ENCODE peak calls at places on chromosomes 13 and 19, in four cellular contexts. One of them, this sample, is unnamed.

GRCh38 chr19:6677924-6678689 is 8.1 kb upstream of the TNFSF14 start:
- DNase-seq in HepG2: no peak
- DNase-seq in GM12878: no peak
- DNase-seq in H1: no peak
- DNase-seq in this sample: peak; percentile 66

GRCh38 chr13:49625392-49626137 is 2.7 kb upstream of the ARL11 start:
- DNase-seq in H1: no peak
- DNase-seq in GM12878: no peak
- DNase-seq in HepG2: peak; percentile 80
- DNase-seq in this sample: no peak

GRCh38 chr13:40031031-40031430 is 375.6 kb downstream of the COG6 start:
- DNase-seq in H1: no peak
- DNase-seq in GM12878: no peak
- DNase-seq in HepG2: no peak
- DNase-seq in this sample: no peak

GRCh38 chr13:67281476-67281875 is 51.3 kb upstream of the PCDH9 start:
- DNase-seq in GM12878: no peak
- DNase-seq in HepG2: no peak
- DNase-seq in H1: no peak
- DNase-seq in this sample: no peak

GRCh38 chr13:31530883-31531282 is 208.4 kb upstream of the RXFP2 start:
- DNase-seq in GM12878: no peak
- DNase-seq in HepG2: no peak
- DNase-seq in H1: no peak
- DNase-seq in this sample: no peak

GRCh38 chr13:55661505-55661904 is 1479.2 kb upstream of the PRR20A start:
- DNase-seq in HepG2: no peak
- DNase-seq in GM12878: no peak
- DNase-seq in H1: no peak
- DNase-seq in this sample: no peak

GRCh38 chr13:113187263-113187669 is 21.2 kb downstream of the PCID2 start:
- DNase-seq in GM12878: no peak
- DNase-seq in H1: no peak
- DNase-seq in HepG2: peak; percentile 83
- DNase-seq in this sample: no peak

GRCh38 chr13:59587971-59588716 is 575.6 kb downstream of the DIAPH3 start:
- DNase-seq in GM12878: no peak
- DNase-seq in H1: no peak
- DNase-seq in HepG2: no peak
- DNase-seq in this sample: peak; percentile 27

GRCh38 chr13:112647256-112647655 is 42.6 kb upstream of the ATP11A start:
- DNase-seq in HepG2: no peak
- DNase-seq in H1: no peak
- DNase-seq in GM12878: no peak
- DNase-seq in this sample: no peak

GRCh38 chr13:77230560-77230959 is 96.3 kb downstream of the MYCBP2 start:
- DNase-seq in HepG2: no peak
- DNase-seq in GM12878: no peak
- DNase-seq in H1: no peak
- DNase-seq in this sample: no peak

GRCh38 chr13:65584126-65584525 is 1646.0 kb downstream of the PCDH9 start:
- DNase-seq in GM12878: no peak
- DNase-seq in HepG2: no peak
- DNase-seq in H1: no peak
- DNase-seq in this sample: no peak

GRCh38 chr13:98664047-98664446 is 87.1 kb upstream of the STK24 start:
- DNase-seq in HepG2: no peak
- DNase-seq in GM12878: no peak
- DNase-seq in H1: no peak
- DNase-seq in this sample: no peak

GRCh38 chr13:78712866-78713265 is 53.9 kb upstream of the OBI1 start:
- DNase-seq in H1: no peak
- DNase-seq in GM12878: no peak
- DNase-seq in HepG2: no peak
- DNase-seq in this sample: no peak

GRCh38 chr13:40777166-40777956 is 6.4 kb upstream of the MRPS31 start:
- DNase-seq in HepG2: peak; percentile 71
- DNase-seq in H1: no peak
- DNase-seq in GM12878: no peak
- DNase-seq in this sample: peak; percentile 16

GRCh38 chr13:52925221-52925620 is 76.8 kb upstream of the PCDH8 start:
- DNase-seq in GM12878: no peak
- DNase-seq in H1: no peak
- DNase-seq in HepG2: no peak
- DNase-seq in this sample: no peak

GRCh38 chr19:49331616-49332055 is 3.6 kb upstream of the CD37 start:
- DNase-seq in H1: no peak
- DNase-seq in HepG2: peak; percentile 86
- DNase-seq in GM12878: peak; percentile 81
- DNase-seq in this sample: peak; percentile 30

GRCh38 chr19:38036707-38037106 is 129.7 kb downstream of the SIPA1L3 start:
- DNase-seq in H1: no peak
- DNase-seq in GM12878: no peak
- DNase-seq in HepG2: no peak
- DNase-seq in this sample: no peak

GRCh38 chr19:17862711-17863519 is 3.2 kb downstream of the RPL18A start:
- DNase-seq in GM12878: no peak
- DNase-seq in H1: no peak
- DNase-seq in HepG2: no peak
- DNase-seq in this sample: no peak

GRCh38 chr19:45864629-45865082 is 530 bp downstream of the FOXA3 start:
- DNase-seq in H1: no peak
- DNase-seq in GM12878: no peak
- DNase-seq in HepG2: no peak
- DNase-seq in this sample: no peak

GRCh38 chr19:41616785-41617621 is 9.9 kb downstream of the CEACAM4 start:
- DNase-seq in HepG2: peak; percentile 9
- DNase-seq in GM12878: no peak
- DNase-seq in H1: no peak
- DNase-seq in this sample: peak; percentile 3

GRCh38 chr19:13729859-13730258 is 34.5 kb upstream of the MRI1 start:
- DNase-seq in H1: no peak
- DNase-seq in GM12878: no peak
- DNase-seq in HepG2: no peak
- DNase-seq in this sample: no peak

GRCh38 chr19:57071414-57071813 is 48.4 kb upstream of the USP29 start:
- DNase-seq in H1: no peak
- DNase-seq in GM12878: no peak
- DNase-seq in HepG2: no peak
- DNase-seq in this sample: no peak

GRCh38 chr13:75181906-75182305 is 300.1 kb downstream of the TBC1D4 start:
- DNase-seq in GM12878: no peak
- DNase-seq in H1: no peak
- DNase-seq in HepG2: no peak
- DNase-seq in this sample: no peak

GRCh38 chr19:31313291-31314030 is 35.8 kb downstream of the TSHZ3 start:
- DNase-seq in GM12878: no peak
- DNase-seq in H1: no peak
- DNase-seq in HepG2: no peak
- DNase-seq in this sample: no peak

GRCh38 chr13:39675904-39676303 is 20.4 kb downstream of the COG6 start:
- DNase-seq in GM12878: no peak
- DNase-seq in H1: no peak
- DNase-seq in HepG2: no peak
- DNase-seq in this sample: no peak

GRCh38 chr13:91058066-91058465 is 289.4 kb upstream of the MIR17HG start:
- DNase-seq in HepG2: no peak
- DNase-seq in GM12878: no peak
- DNase-seq in H1: no peak
- DNase-seq in this sample: peak; percentile 9

GRCh38 chr19:41945135-41945766 is 13.9 kb downstream of the RABAC1 start:
- DNase-seq in HepG2: no peak
- DNase-seq in GM12878: peak; percentile 94
- DNase-seq in H1: no peak
- DNase-seq in this sample: no peak

GRCh38 chr13:84524586-84524985 is 642.3 kb upstream of the SLITRK1 start:
- DNase-seq in GM12878: no peak
- DNase-seq in HepG2: no peak
- DNase-seq in H1: no peak
- DNase-seq in this sample: no peak

GRCh38 chr19:41484822-41485221 is 41.9 kb downstream of the ERICH4 start:
- DNase-seq in GM12878: no peak
- DNase-seq in H1: no peak
- DNase-seq in HepG2: no peak
- DNase-seq in this sample: no peak

GRCh38 chr19:50008532-50008931 is 16.6 kb downstream of the VRK3 start:
- DNase-seq in H1: no peak
- DNase-seq in GM12878: no peak
- DNase-seq in HepG2: no peak
- DNase-seq in this sample: peak; percentile 2

GRCh38 chr19:13209797-13210775 is 59.9 kb downstream of the IER2 start:
- DNase-seq in H1: no peak
- DNase-seq in GM12878: no peak
- DNase-seq in HepG2: no peak
- DNase-seq in this sample: no peak

GRCh38 chr13:109595466-109595865 is 190.9 kb downstream of the IRS2 start:
- DNase-seq in H1: no peak
- DNase-seq in HepG2: no peak
- DNase-seq in GM12878: no peak
- DNase-seq in this sample: no peak

GRCh38 chr19:41449079-41449864 is 6.3 kb downstream of the ERICH4 start:
- DNase-seq in H1: peak; percentile 66
- DNase-seq in GM12878: no peak
- DNase-seq in HepG2: peak; percentile 59
- DNase-seq in this sample: peak; percentile 32

GRCh38 chr13:51811920-51812328 is 8.0 kb upstream of the DHRS12 start:
- DNase-seq in HepG2: no peak
- DNase-seq in H1: no peak
- DNase-seq in GM12878: no peak
- DNase-seq in this sample: no peak

GRCh38 chr13:21538280-21538679 is 65.7 kb downstream of the MICU2 start:
- DNase-seq in HepG2: no peak
- DNase-seq in GM12878: no peak
- DNase-seq in H1: no peak
- DNase-seq in this sample: no peak

GRCh38 chr13:40120288-40120687 is 464.8 kb downstream of the COG6 start:
- DNase-seq in H1: no peak
- DNase-seq in GM12878: no peak
- DNase-seq in HepG2: no peak
- DNase-seq in this sample: no peak

GRCh38 chr19:938233-938923 is 12.5 kb downstream of the ARID3A start:
- DNase-seq in GM12878: no peak
- DNase-seq in H1: no peak
- DNase-seq in HepG2: no peak
- DNase-seq in this sample: no peak

GRCh38 chr19:46124638-46125115 is at the start of gene IGFL3:
- DNase-seq in H1: no peak
- DNase-seq in HepG2: no peak
- DNase-seq in GM12878: no peak
- DNase-seq in this sample: no peak

GRCh38 chr19:47767349-47767748 is 11.2 kb upstream of the SELENOW start:
- DNase-seq in H1: no peak
- DNase-seq in HepG2: no peak
- DNase-seq in GM12878: no peak
- DNase-seq in this sample: no peak

GRCh38 chr19:3798137-3798536 is 12.0 kb upstream of the MATK start:
- DNase-seq in H1: no peak
- DNase-seq in HepG2: no peak
- DNase-seq in GM12878: no peak
- DNase-seq in this sample: no peak
- H3K4me1 ChIP-seq in H1: peaks cover 2% of the 10 kb centered on the region
- H3K4me1 ChIP-seq in HepG2: no peaks in the 10 kb centered on the region
- H3K4me1 ChIP-seq in GM12878: peaks cover 4% of the 10 kb centered on the region
- H3K4me1 ChIP-seq in this sample: peaks cover 5% of the 10 kb centered on the region

GRCh38 chr13:95533545-95534135 is 18.9 kb upstream of the CLDN10 start:
- DNase-seq in H1: no peak
- DNase-seq in GM12878: no peak
- DNase-seq in HepG2: no peak
- DNase-seq in this sample: no peak
- TF ChIP-seq SUZ12 in H1: no peak
- TF ChIP-seq SUZ12 in GM12878: no peak
- TF ChIP-seq SUZ12 in HepG2: no peak
- TF ChIP-seq SUZ12 in this sample: no peak

DNA sequence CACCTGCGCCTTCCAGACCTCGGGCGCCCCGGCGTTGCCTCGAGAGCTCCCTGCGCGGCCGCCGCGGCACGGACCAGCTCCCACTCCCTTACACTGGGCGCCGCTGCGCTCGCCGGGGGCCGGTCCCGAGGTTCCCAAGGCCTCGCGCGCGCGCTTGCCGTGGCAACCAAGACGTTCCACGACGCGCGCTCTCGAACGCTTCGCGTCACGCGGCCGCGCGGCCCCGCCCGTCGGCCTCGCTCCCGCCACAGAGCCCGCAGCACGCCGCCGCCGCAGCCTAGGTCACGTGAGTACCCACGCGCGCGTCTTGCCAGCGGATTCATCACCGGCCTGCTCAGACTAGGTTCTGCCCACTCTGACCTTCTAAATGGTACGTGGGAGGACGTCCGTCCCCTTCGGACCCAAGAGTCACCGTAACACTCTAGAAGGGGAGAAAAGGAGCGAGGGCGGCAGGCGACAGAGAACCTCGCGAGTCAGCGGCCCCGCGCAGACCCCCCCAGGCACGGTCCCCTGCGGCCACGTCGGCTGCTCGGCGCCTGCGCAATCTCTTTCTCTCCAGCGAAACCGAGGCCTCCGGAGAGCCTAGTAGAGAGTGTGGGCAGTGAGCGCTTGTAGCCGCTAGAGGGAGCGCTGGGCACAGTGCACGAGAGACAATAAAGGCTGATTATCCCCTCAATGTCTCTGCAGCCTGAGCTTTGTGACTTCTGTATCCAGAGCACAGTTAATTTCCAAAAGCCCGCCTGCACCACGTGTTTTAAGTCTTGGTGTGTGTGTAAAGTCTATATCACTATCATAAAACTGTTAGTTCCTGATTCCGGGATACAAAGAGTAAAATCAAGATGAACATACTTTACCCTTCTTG is at the start of gene SPART:
- DNase-seq in HepG2: peak; percentile 72
- DNase-seq in GM12878: peak; percentile 34
- DNase-seq in H1: peak; percentile 49
- DNase-seq in this sample: peak; percentile 59
- H3K9ac ChIP-seq in HepG2: peak within 1 kb of the TSS; percentile 87
- H3K9ac ChIP-seq in GM12878: peak within 1 kb of the TSS; percentile 80
- H3K9ac ChIP-seq in H1: peak within 1 kb of the TSS; percentile 96
- H3K9ac ChIP-seq in this sample: peak within 1 kb of the TSS; percentile 92

DNA sequence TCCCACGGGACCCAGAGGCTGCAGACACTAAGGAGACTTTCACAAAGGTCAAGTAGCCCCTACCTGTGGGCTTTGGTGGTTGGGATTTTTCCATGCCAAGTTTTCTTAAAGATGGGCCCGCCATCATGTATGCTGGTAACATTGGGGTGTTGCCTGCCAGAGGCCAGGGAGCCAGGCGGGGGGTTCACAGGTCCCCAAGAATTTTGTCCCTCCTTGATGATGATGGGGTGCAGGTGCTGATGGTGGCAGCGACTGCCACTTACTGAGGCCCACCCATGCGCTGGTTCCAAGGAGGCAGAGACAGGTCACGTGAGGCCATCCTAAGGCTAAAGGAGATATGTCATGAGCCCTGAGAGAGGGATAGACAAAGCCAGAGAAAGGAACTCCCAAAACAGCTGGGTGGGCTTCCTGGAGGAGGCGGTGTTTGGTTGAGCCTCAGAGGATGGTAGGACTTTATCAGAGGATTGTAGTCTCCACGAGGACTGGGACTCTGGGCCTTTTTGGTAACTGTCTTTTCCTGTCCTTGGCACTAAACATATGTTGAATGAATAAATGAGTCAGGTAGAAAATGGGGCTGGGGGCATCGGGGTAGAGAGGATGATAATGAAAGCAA is 14.4 kb downstream of the PLEKHF1 start:
- DNase-seq in H1: no peak
- DNase-seq in GM12878: no peak
- DNase-seq in HepG2: no peak
- DNase-seq in this sample: no peak
- H3K4me1 ChIP-seq in H1: no peaks in the 10 kb centered on the region
- H3K4me1 ChIP-seq in GM12878: peaks cover 27% of the 10 kb centered on the region
- H3K4me1 ChIP-seq in HepG2: peaks cover 36% of the 10 kb centered on the region
- H3K4me1 ChIP-seq in this sample: peaks cover 8% of the 10 kb centered on the region

This sample was measured in NT2/D1.